ENCODE peak calls at places on chromosome 10, in seven cellular contexts. U is neural progenitor cell, Q is GM23338, F is GM23248, S is MM.1S, T is HCT116, J is PC-3. G is an unnamed sample.

GRCh38 chr10:52115823-52116222 is 198.3 kb upstream of the DKK1 start:
- DNase-seq in S (no peak), F (peak), T (no peak), Q (no peak), U (no peak), J (peak), G (no peak)

GRCh38 chr10:61313460-61313859 is 139.7 kb downstream of the TMEM26 start:
- DNase-seq in S (no peak), U (no peak), T (no peak), J (no peak), F (peak), Q (no peak), G (no peak)

GRCh38 chr10:77111611-77112550 is 525.7 kb downstream of the KCNMA1 start:
- DNase-seq in J (peak), U (peak), F (peak), T (peak), Q (peak), S (peak), G (peak)

GRCh38 chr10:110336111-110336721 is 31.5 kb upstream of the SMNDC1 start:
- DNase-seq in U (peak), S (no peak), F (peak), J (peak), Q (peak), T (no peak), G (peak)

GRCh38 chr10:124349993-124350280 is 68.8 kb downstream of the OAT start:
- DNase-seq in F (no peak), T (no peak), S (no peak), U (no peak), Q (no peak), J (no peak), G (no peak)

GRCh38 chr10:122307669-122308486 is 36.8 kb downstream of the BTBD16 start:
- DNase-seq in S (no peak), F (peak), J (peak), Q (no peak), T (peak), U (no peak), G (peak)

GRCh38 chr10:10977231-10977956 is 40.3 kb upstream of the CELF2 start:
- DNase-seq in S (no peak), Q (no peak), U (no peak), T (no peak), F (peak), J (no peak), G (no peak)

GRCh38 chr10:43219848-43220247 is 47.0 kb downstream of the RASGEF1A start:
- DNase-seq in S (no peak), F (no peak), J (no peak), U (no peak), Q (no peak), T (no peak), G (no peak)

GRCh38 chr10:51892965-51893658 is 193.7 kb upstream of the CSTF2T start:
- DNase-seq in U (peak), F (peak), T (peak), S (peak), J (peak), Q (peak), G (no peak)

GRCh38 chr10:21388541-21389068 is 136.9 kb downstream of the SKIDA1 start:
- DNase-seq in F (no peak), S (no peak), Q (peak), U (peak), J (no peak), T (no peak), G (no peak)

GRCh38 chr10:71812913-71813590 is 38.0 kb downstream of the PSAP start:
- DNase-seq in Q (no peak), S (no peak), F (no peak), U (no peak), J (no peak), T (no peak), G (no peak)

GRCh38 chr10:110918269-110918632 is 729 bp downstream of the BBIP1 start:
- DNase-seq in Q (peak), S (no peak), F (peak), T (peak), J (peak), U (peak), G (peak)

GRCh38 chr10:20767028-20767427 is 130.1 kb downstream of the NEBL start:
- DNase-seq in Q (no peak), T (no peak), U (no peak), J (peak), F (peak), S (no peak), G (no peak)

GRCh38 chr10:124688889-124689670 is 55.1 kb downstream of the FAM53B start:
- DNase-seq in F (no peak), J (no peak), T (no peak), U (no peak), Q (no peak), S (no peak), G (no peak)

GRCh38 chr10:21260060-21260792 is 265.3 kb downstream of the SKIDA1 start:
- DNase-seq in J (no peak), Q (no peak), F (peak), U (no peak), S (no peak), T (no peak), G (no peak)

GRCh38 chr10:130003787-130004613 is 39.9 kb upstream of the EBF3 start:
- DNase-seq in T (no peak), S (no peak), U (no peak), J (peak), Q (no peak), F (peak), G (no peak)

GRCh38 chr10:122374859-122375721 is 582 bp downstream of the PLEKHA1 start:
- DNase-seq in J (peak), S (peak), F (peak), U (peak), Q (peak), T (peak), G (peak)

GRCh38 chr10:122526892-122527291 is 33.7 kb upstream of the DMBT1 start:
- DNase-seq in U (no peak), J (no peak), T (no peak), F (no peak), S (no peak), Q (no peak), G (peak)

GRCh38 chr10:129909531-129910286 is 54.4 kb downstream of the EBF3 start:
- DNase-seq in T (no peak), S (no peak), F (no peak), J (no peak), Q (no peak), U (no peak), G (no peak)

GRCh38 chr10:72523932-72524396 is 101.9 kb downstream of the MICU1 start:
- DNase-seq in F (no peak), T (no peak), J (no peak), S (no peak), Q (no peak), U (no peak), G (no peak)

GRCh38 chr10:10492420-10492819 is 525.3 kb upstream of the CELF2 start:
- DNase-seq in U (no peak), F (no peak), S (no peak), J (no peak), Q (no peak), T (no peak), G (no peak)

GRCh38 chr10:33310853-33311252 is 23.6 kb downstream of the NRP1 start:
- DNase-seq in T (no peak), S (no peak), U (no peak), J (no peak), F (no peak), Q (no peak), G (no peak)

GRCh38 chr10:34319197-34319846 is 495.8 kb downstream of the PARD3 start:
- DNase-seq in Q (no peak), J (peak), U (no peak), F (peak), T (peak), S (no peak), G (peak)

GRCh38 chr10:74683621-74684114 is 142.7 kb upstream of the KAT6B start:
- DNase-seq in Q (no peak), U (no peak), F (no peak), T (no peak), J (peak), S (no peak), G (no peak)

GRCh38 chr10:114815751-114816150 is 5.8 kb upstream of the FHIP2A start:
- DNase-seq in U (no peak), T (no peak), S (no peak), J (peak), Q (no peak), F (peak), G (no peak)

DNA sequence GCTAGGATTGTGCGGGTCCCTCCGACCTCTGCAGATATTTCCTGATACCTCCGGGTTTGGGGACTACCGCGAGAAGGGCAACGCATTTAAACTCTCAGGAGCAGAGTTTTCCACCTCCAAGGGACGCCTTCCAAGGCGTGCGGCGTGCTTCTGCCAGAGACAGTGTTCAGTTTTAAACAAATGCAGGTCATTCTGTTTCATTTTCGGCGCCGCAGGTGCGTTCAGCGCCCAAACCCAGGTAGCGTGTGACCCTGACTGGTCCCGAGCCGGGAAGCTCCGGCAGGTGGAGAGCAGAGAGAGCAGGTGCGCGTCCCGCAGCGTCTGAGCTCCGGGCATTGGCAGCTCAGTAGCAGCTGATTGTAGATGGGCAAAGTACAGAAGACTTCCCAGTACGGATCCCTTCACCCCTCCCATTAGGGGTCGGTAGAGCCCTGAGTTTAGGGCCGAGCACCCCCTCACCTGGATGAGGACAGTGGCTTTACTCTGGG is 1.4 kb upstream of the CYP26A1 start:
- DNase-seq in U (no peak), S (peak), T (no peak), Q (peak), F (peak), J (peak), G (no peak)
- TF ChIP-seq EZH2 in U (peak), S (no peak), T (no peak), Q (peak), F (no peak), J (no peak), G (peak)

GRCh38 chr10:86215712-86216111 is 150.9 kb downstream of the GRID1 start:
- DNase-seq in T (no peak), F (no peak), J (no peak), Q (no peak), S (no peak), U (no peak), G (no peak)
- TF ChIP-seq EZH2phosphoT487 in T (no peak), F (no peak), J (no peak), Q (no peak), S (no peak), U (no peak), G (no peak)

GRCh38 chr10:6046458-6047325 is 15.5 kb downstream of the IL2RA start:
- DNase-seq in U (no peak), F (no peak), J (no peak), T (no peak), Q (no peak), S (no peak), G (no peak)
- TF ChIP-seq EZH2 in U (no peak), F (no peak), J (no peak), T (no peak), Q (no peak), S (no peak), G (no peak)

DNA sequence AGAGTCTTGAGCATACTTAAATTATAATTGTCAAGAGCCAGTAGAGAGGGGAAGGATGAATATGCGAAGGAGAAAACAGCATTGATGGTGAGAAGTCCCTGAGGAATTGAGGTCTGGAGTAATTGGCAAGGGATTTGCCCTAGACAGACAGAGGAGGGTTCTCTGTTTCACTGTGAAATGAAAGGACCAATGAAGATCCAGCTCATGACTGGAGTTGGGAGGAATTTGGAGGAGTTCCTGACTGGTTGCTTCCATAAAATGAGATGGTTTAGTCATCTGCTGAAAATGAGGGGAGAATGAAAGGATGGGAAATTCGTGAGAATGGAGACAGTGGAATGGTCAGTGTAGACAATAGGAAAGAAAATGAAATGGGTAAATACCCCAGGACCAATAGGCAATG is 6.8 kb downstream of the PRPF18 start:
- DNase-seq in F (peak), T (no peak), Q (no peak), U (no peak), S (no peak), J (no peak), G (no peak)
- TF ChIP-seq EZH2phosphoT487 in F (no peak), T (no peak), Q (no peak), U (no peak), S (no peak), J (no peak), G (no peak)

DNA sequence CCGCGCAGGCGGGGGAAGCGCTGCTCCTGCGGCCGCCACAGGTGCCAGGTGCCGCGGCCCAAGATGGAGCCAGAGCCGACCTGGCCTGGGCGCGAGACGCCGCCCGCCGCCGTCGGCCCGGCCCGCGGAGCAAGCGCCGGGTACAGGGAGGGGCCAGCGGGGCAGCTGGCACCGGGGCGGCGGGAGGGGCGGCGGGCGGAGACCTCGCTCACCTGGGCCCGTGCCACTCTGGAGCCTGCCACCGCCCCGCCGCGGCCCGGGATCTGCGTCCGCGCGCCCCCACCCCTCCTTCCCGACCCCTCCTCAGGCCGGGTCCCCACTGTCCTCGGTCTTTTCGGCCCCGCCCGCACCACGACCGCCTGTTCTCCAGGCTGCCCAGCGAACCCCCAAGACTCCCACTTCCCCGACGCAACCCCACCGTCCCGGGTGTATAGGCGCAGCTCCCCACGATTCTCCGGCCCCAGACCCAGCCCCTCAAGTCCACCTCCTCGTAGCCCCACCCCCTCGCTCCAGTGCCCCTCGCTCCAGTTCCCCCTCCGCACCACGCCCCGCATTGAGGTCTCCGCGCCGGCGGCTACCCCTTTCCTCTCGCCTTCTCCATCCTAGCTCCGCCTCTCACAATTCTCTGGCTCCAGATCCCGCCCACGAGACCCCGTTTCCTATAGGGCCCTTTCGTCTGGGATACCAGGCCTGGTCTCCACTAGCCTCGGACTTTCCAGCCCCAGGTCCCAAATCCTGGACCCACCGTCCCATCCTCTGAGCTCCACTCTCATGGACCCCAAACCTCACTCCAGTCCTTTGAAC is at the start of gene GPRIN2:
- DNase-seq in S (peak), T (no peak), F (no peak), U (peak), Q (peak), J (peak), G (peak)
- TF ChIP-seq EZH2 in S (no peak), T (no peak), F (no peak), U (no peak), Q (no peak), J (no peak), G (no peak)

GRCh38 chr10:5569568-5569967 is 44.8 kb downstream of the CALML3 start:
- DNase-seq in U (no peak), S (no peak), F (no peak), Q (no peak), T (no peak), J (no peak), G (no peak)
- TF ChIP-seq EZH2phosphoT487 in U (no peak), S (no peak), F (no peak), Q (no peak), T (no peak), J (no peak), G (no peak)

GRCh38 chr10:49611815-49612512 is 1.9 kb downstream of the SLC18A3 start:
- DNase-seq in Q (peak), U (peak), J (no peak), S (no peak), T (no peak), F (no peak), G (no peak)

GRCh38 chr10:49613160-49613881 is 516 bp upstream of the CHAT start:
- DNase-seq in J (no peak), T (no peak), F (no peak), U (peak), Q (peak), S (no peak), G (no peak)

GRCh38 chr10:49611166-49611814 is 1.2 kb downstream of the SLC18A3 start:
- DNase-seq in S (no peak), Q (peak), T (no peak), J (no peak), U (peak), F (peak), G (no peak)

GRCh38 chr10:49613882-49614241 is at the start of gene CHAT:
- DNase-seq in Q (peak), U (no peak), F (no peak), S (no peak), J (no peak), T (no peak), G (no peak)

GRCh38 chr10:49612513-49613159 is 1.2 kb upstream of the CHAT start:
- DNase-seq in F (no peak), J (peak), T (no peak), S (no peak), U (peak), Q (peak), G (no peak)
- TF ChIP-seq EZH2 in F (no peak), J (no peak), T (no peak), S (no peak), U (peak), Q (peak), G (peak)

DNA sequence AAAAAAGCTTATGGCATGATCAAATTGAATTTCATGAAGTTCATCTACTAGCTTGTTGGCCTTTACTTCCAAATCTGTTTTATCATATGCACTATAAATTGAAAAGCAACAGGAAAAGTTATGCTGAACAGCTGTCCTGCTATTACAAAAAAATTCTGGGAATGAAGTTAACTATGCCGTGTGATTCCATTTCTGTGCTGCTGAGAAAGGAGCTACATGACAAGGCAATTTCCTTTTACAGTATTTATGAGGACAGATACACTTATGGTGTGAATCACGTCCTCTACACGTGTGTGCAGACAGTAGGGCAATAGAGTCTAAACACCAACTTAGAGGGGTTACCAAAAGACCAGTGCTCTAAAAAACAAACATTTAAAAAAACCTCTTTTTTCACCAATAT is 426.4 kb upstream of the AKR1E2 start:
- DNase-seq in T (no peak), S (no peak), U (no peak), Q (no peak), J (no peak), F (peak), G (no peak)
- TF ChIP-seq EZH2phosphoT487 in T (no peak), S (no peak), U (no peak), Q (no peak), J (no peak), F (no peak), G (no peak)

GRCh38 chr10:102409604-102410426 is 8.8 kb downstream of the PSD start:
- DNase-seq in J (no peak), F (peak), T (no peak), U (no peak), Q (peak), S (no peak), G (no peak)
- TF ChIP-seq EZH2 in J (no peak), F (peak), T (no peak), U (peak), Q (peak), S (no peak), G (no peak)

DNA sequence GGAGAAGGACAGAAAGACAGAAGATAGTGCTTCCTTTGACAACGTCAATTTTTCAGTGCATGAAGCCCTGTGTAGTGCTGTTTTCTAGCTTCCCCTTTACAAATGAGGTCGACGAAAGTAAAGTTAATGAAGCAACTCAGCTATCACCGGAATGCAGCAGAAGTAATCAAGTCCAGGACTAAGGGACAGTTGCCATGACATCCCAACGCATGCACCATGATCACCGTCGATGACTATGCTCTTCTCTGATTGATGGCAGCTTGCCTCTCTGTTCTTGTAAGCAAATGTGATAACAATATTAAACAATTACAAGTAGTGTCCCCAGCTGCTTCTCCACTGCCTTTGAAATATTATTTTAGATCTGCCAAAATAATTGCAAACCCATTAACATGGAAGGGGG is 205.8 kb downstream of the FRMD4A start:
- DNase-seq in J (no peak), F (no peak), T (no peak), U (no peak), S (no peak), Q (no peak), G (no peak)
- TF ChIP-seq EZH2phosphoT487 in J (no peak), F (no peak), T (no peak), U (no peak), S (no peak), Q (no peak), G (no peak)